ENCODE peak calls at places on chromosomes 4 and X, in seven cellular contexts. U, C, S, I, X, G and D are unnamed samples.

GRCh38 chrX:12898073-12898472 is 8.3 kb upstream of the TLR8 start:
- DNase-seq in U (no peak), C (no peak), S (no peak), I (no peak), X (no peak), G (no peak), D (no peak)

GRCh38 chr4:78650106-78651021 is 98.8 kb downstream of the ANXA3 start:
- DNase-seq in U (peak; percentile 89), C (peak; percentile 52), S (no peak), I (no peak), X (no peak), G (peak; percentile 89), D (no peak)

GRCh38 chr4:150090836-150091235 is 12.6 kb downstream of the DCLK2 start:
- DNase-seq in U (no peak), C (no peak), S (no peak), I (no peak), X (no peak), G (no peak), D (no peak)

GRCh38 chrX:38275615-38276014 is 51.7 kb downstream of the RPGR start:
- DNase-seq in U (peak; percentile 90), C (peak; percentile 7), S (no peak), I (peak; percentile 27), X (no peak), G (peak; percentile 90), D (no peak)

GRCh38 chr4:138595731-138596465 is 353.7 kb upstream of the SLC7A11 start:
- DNase-seq in U (no peak), C (no peak), S (no peak), I (no peak), X (no peak), G (no peak), D (no peak)

GRCh38 chr4:115537387-115537786 is 424.0 kb upstream of the NDST4 start:
- DNase-seq in U (peak; percentile 46), C (peak; percentile 5), S (no peak), I (peak; percentile 12), X (no peak), G (peak; percentile 27), D (peak; percentile 29)

GRCh38 chrX:95505721-95506120 is 1178.9 kb upstream of the DIAPH2 start:
- DNase-seq in U (no peak), C (peak; percentile 17), S (peak; percentile 58), I (no peak), X (peak; percentile 43), G (no peak), D (peak; percentile 59)

GRCh38 chr4:182975806-182976205 is 58.6 kb upstream of the DCTD start:
- DNase-seq in U (peak; percentile 92), C (no peak), S (no peak), I (peak; percentile 50), X (no peak), G (peak; percentile 85), D (no peak)

GRCh38 chr4:27270435-27270834 is 409.8 kb downstream of the STIM2 start:
- DNase-seq in U (no peak), C (no peak), S (no peak), I (peak; percentile 15), X (no peak), G (peak; percentile 87), D (no peak)

GRCh38 chr4:11632015-11632414 is 203.3 kb upstream of the HS3ST1 start:
- DNase-seq in U (no peak), C (no peak), S (no peak), I (no peak), X (no peak), G (peak; percentile 73), D (no peak)

GRCh38 chr4:173185832-173186545 is 17.4 kb downstream of the GALNT7 start:
- DNase-seq in U (no peak), C (peak; percentile 52), S (no peak), I (no peak), X (no peak), G (no peak), D (no peak)

GRCh38 chr4:80207172-80207583 is 9.9 kb downstream of the PRDM8 start:
- DNase-seq in U (no peak), C (peak; percentile 54), S (peak; percentile 60), I (no peak), X (peak; percentile 75), G (no peak), D (no peak)

GRCh38 chrX:137290011-137290410 is 256.2 kb upstream of the GPR101 start:
- DNase-seq in U (no peak), C (no peak), S (no peak), I (no peak), X (no peak), G (no peak), D (no peak)

GRCh38 chr4:162392938-162393337 is 229.1 kb upstream of the FSTL5 start:
- DNase-seq in U (no peak), C (no peak), S (no peak), I (no peak), X (no peak), G (no peak), D (no peak)

GRCh38 chr4:77187231-77187630 is 30.2 kb downstream of the CCNG2 start:
- DNase-seq in U (no peak), C (no peak), S (no peak), I (no peak), X (no peak), G (no peak), D (no peak)

GRCh38 chrX:103718120-103718519 is 7.4 kb downstream of the TMEM31 start:
- DNase-seq in U (no peak), C (no peak), S (no peak), I (no peak), X (no peak), G (no peak), D (no peak)

GRCh38 chr4:110371016-110371795 is 104.7 kb upstream of the ENPEP start:
- DNase-seq in U (no peak), C (no peak), S (no peak), I (no peak), X (no peak), G (no peak), D (no peak)

GRCh38 chr4:184732126-184732525 is 1.8 kb downstream of the CENPU start:
- DNase-seq in U (peak; percentile 71), C (no peak), S (no peak), I (no peak), X (no peak), G (peak; percentile 91), D (no peak)

GRCh38 chrX:140967036-140967435 is 35.4 kb upstream of the SPANXB1 start:
- DNase-seq in U (no peak), C (no peak), S (no peak), I (no peak), X (no peak), G (no peak), D (no peak)

GRCh38 chr4:3329887-3330286 is 37.1 kb downstream of the RGS12 start:
- DNase-seq in U (no peak), C (no peak), S (no peak), I (no peak), X (no peak), G (no peak), D (no peak)
- H4K20me1 ChIP-seq in U (no peaks in the 10 kb centered on the region), C (peaks cover 3% of the 10 kb centered on the region), S (peaks cover 21% of the 10 kb centered on the region), I (no peaks in the 10 kb centered on the region), X (peaks cover 3% of the 10 kb centered on the region), G (no peaks in the 10 kb centered on the region), D (no peaks in the 10 kb centered on the region)

GRCh38 chr4:74379912-74380311 is 15.0 kb downstream of the EREG start:
- DNase-seq in U (no peak), C (no peak), S (no peak), I (no peak), X (no peak), G (no peak), D (no peak)
- TF ChIP-seq EZH2phosphoT487 in U (no peak), C (no peak), S (no peak), I (no peak), X (no peak), G (no peak), D (no peak)

GRCh38 chr4:41212221-41213203 is 1.8 kb downstream of the APBB2 start:
- DNase-seq in U (peak; percentile 77), C (peak; percentile 76), S (peak; percentile 36), I (no peak), X (peak; percentile 57), G (peak; percentile 72), D (no peak)
- TF ChIP-seq EZH2 in U (no peak), C (no peak), S (no peak), I (no peak), X (no peak), G (no peak), D (no peak)

DNA sequence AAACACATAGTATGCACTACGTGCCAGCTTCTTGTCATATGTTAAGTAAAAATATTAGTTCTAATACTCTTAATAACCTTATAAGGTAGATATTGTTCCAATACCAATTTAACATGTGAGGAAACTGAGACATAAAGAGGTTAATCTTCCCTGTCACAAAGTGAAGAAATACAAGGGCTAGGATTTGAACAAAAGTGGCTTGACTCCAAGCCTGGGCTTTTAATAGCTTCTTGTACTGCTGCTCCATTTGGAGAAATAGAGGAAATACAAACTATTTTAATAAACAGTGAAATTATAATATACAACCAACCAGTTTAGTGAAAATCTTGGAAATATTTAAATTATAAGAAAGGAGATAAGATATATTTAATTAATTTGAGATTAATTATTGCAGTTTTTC is 33.2 kb downstream of the TLL1 start:
- DNase-seq in U (no peak), C (no peak), S (no peak), I (no peak), X (no peak), G (no peak), D (no peak)
- H4K20me1 ChIP-seq in U (no peaks in the 10 kb centered on the region), C (no peaks in the 10 kb centered on the region), S (no peaks in the 10 kb centered on the region), I (no peaks in the 10 kb centered on the region), X (no peaks in the 10 kb centered on the region), G (no peaks in the 10 kb centered on the region), D (no peaks in the 10 kb centered on the region)

GRCh38 chr4:40328383-40328782 is 6.8 kb upstream of the CHRNA9 start:
- DNase-seq in U (no peak), C (no peak), S (no peak), I (no peak), X (no peak), G (peak; percentile 47), D (no peak)

GRCh38 chr4:40330536-40330935 is 4.6 kb upstream of the CHRNA9 start:
- DNase-seq in U (no peak), C (no peak), S (no peak), I (no peak), X (no peak), G (no peak), D (no peak)

GRCh38 chr4:40329805-40330204 is 5.3 kb upstream of the CHRNA9 start:
- DNase-seq in U (no peak), C (no peak), S (no peak), I (no peak), X (no peak), G (no peak), D (no peak)

GRCh38 chr4:40325406-40326019 is 9.6 kb upstream of the CHRNA9 start:
- DNase-seq in U (peak; percentile 86), C (peak; percentile 87), S (peak; percentile 69), I (peak; percentile 58), X (peak; percentile 87), G (peak; percentile 72), D (peak; percentile 82)

GRCh38 chr4:40327340-40327739 is 7.8 kb upstream of the CHRNA9 start:
- DNase-seq in U (no peak), C (no peak), S (no peak), I (no peak), X (no peak), G (no peak), D (no peak)
- TF ChIP-seq EZH2phosphoT487 in U (no peak), C (no peak), S (no peak), I (no peak), X (no peak), G (no peak), D (no peak)

GRCh38 chr4:155758500-155759371 is at the start of gene GUCY1B1:
- DNase-seq in U (peak; percentile 91), C (peak; percentile 92), S (peak; percentile 93), I (no peak), X (peak; percentile 95), G (peak; percentile 86), D (peak; percentile 98)
- TF ChIP-seq EZH2 in U (no peak), C (no peak), S (no peak), I (no peak), X (no peak), G (no peak), D (no peak)

GRCh38 chr4:75671802-75672421 is 1.3 kb downstream of the G3BP2 start:
- DNase-seq in U (peak; percentile 29), C (peak; percentile 14), S (no peak), I (no peak), X (no peak), G (no peak), D (no peak)
- H4K20me1 ChIP-seq in U (peaks cover 13% of the 10 kb centered on the region), C (peaks cover 54% of the 10 kb centered on the region), S (peaks cover 62% of the 10 kb centered on the region), I (peaks cover 24% of the 10 kb centered on the region), X (peaks cover 48% of the 10 kb centered on the region), G (peaks cover 54% of the 10 kb centered on the region), D (peaks cover 40% of the 10 kb centered on the region)